ENCODE peak calls at places on chromosome 10, in six cellular contexts. Y is SK-N-SH, X is lung, U is HFFc6, T is ovary, P is AG09309. Z is an unnamed sample.

GRCh38 chr10:120436431-120437142 is 20.4 kb upstream of the PLPP4 start:
- DNase-seq in Y (no peak), P (no peak), T (no peak), X (no peak), U (peak; percentile 63), Z (no peak)

GRCh38 chr10:97858001-97858439 is 8.4 kb downstream of the GOLGA7B start:
- DNase-seq in U (peak; percentile 16), P (no peak), X (no peak), Y (no peak), T (no peak), Z (no peak)

GRCh38 chr10:75392744-75393143 is 8.8 kb downstream of the ZNF503 start:
- DNase-seq in T (no peak), X (no peak), U (no peak), P (no peak), Y (no peak), Z (no peak)

GRCh38 chr10:31650010-31650409 is 278.6 kb downstream of the ARHGAP12 start:
- DNase-seq in P (peak; percentile 55), U (peak; percentile 83), Y (peak; percentile 74), T (peak; percentile 73), X (peak; percentile 42), Z (no peak)

GRCh38 chr10:93835770-93836169 is 58.0 kb upstream of the SLC35G1 start:
- DNase-seq in X (no peak), U (no peak), P (no peak), Y (no peak), T (no peak), Z (no peak)

GRCh38 chr10:77004917-77005564 is 632.6 kb downstream of the KCNMA1 start:
- DNase-seq in P (peak; percentile 14), Y (peak; percentile 52), X (peak; percentile 30), T (no peak), U (peak; percentile 54), Z (peak; percentile 41)

GRCh38 chr10:111034598-111035310 is 42.1 kb upstream of the ADRA2A start:
- DNase-seq in X (no peak), T (no peak), P (no peak), U (peak; percentile 17), Y (no peak), Z (no peak)

GRCh38 chr10:30645340-30645827 is 15.8 kb upstream of the LYZL2 start:
- DNase-seq in T (no peak), U (peak; percentile 51), X (no peak), P (no peak), Y (peak; percentile 43), Z (peak; percentile 41)

GRCh38 chr10:88117869-88118632 is 254.6 kb downstream of the PTEN start:
- DNase-seq in Y (no peak), X (no peak), U (no peak), T (no peak), P (no peak), Z (no peak)

GRCh38 chr10:102434251-102434913 is 2.0 kb upstream of the CUEDC2 start:
- DNase-seq in Y (no peak), P (no peak), X (no peak), T (no peak), U (no peak), Z (no peak)

GRCh38 chr10:75358835-75359421 is 42.6 kb downstream of the ZNF503 start:
- DNase-seq in U (peak; percentile 77), X (no peak), T (no peak), Y (no peak), P (peak; percentile 92), Z (peak; percentile 94)

DNA sequence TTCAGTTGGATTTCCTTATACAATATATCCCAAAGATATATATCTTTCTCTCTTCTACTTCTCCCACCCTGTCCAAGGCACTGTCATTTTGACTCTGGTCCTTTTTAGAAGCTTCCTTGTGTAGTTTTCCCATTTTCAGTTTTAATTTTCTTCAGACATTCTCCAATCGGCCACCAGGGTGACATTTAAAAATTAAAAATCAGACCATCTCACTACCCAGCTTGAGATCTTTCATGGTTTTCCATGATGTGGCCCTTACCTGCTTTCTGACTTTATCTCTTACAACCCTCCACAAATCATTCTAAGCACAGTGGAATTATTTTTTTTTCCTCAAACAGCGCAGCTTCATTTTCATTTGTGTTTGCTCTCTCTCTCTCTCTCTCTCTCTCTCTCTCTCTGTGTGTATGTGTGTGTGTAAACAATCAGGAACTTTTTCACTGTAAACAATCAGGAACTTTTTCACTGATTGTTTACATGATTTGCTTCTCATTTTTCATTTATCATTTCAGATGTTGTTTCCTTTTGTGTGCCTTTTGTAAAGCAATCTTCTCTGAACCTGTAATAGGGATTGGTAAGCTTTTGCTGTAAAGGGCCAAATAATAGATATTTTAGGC is 348.8 kb downstream of the ATRNL1 start:
- DNase-seq in Y (no peak), U (no peak), P (no peak), T (no peak), X (no peak), Z (no peak)
- TF ChIP-seq CTCF in Y (peak; percentile 33), U (no peak), P (no peak), T (no peak), X (no peak), Z (no peak)

DNA sequence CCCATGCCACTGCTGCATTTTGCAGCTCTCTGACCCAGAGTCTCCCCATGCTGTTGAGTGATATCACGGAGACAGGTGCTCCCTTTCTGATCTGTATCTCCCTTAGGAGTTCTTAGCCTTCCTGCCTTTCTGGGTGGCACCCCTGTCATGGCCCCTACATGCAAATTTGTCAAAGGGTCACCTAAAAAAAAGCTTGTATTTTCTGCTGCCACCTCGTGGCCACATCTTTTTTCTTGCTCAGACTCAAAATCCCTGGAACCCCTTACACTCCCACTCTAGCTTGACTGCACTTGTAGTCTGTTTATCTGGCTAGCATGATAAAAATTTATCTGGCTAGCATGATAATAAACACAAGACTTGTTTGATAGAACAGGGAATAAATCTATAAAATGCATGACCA is 809.1 kb downstream of the SORCS1 start:
- DNase-seq in T (no peak), X (no peak), U (no peak), P (no peak), Y (peak; percentile 8), Z (no peak)
- TF ChIP-seq CTCF in T (no peak), X (no peak), U (peak; percentile 74), P (no peak), Y (peak; percentile 23), Z (peak; percentile 25)

GRCh38 chr10:129513312-129513711 is 46.3 kb downstream of the MGMT start:
- DNase-seq in Y (no peak), U (no peak), P (no peak), X (no peak), T (no peak), Z (no peak)
- TF ChIP-seq CTCF in Y (no peak), U (no peak), P (no peak), X (no peak), T (no peak), Z (no peak)

GRCh38 chr10:25682203-25682950 is 251.7 kb upstream of the MYO3A start:
- DNase-seq in Y (peak; percentile 34), P (no peak), X (no peak), T (no peak), U (no peak), Z (peak; percentile 2)
- TF ChIP-seq CTCF in Y (peak; percentile 40), P (no peak), X (no peak), T (no peak), U (peak; percentile 36), Z (peak; percentile 51)

GRCh38 chr10:71259815-71260501 is 47.6 kb downstream of the UNC5B start:
- DNase-seq in Y (no peak), U (no peak), T (no peak), P (no peak), X (no peak), Z (peak; percentile 23)
- TF ChIP-seq CTCF in Y (peak; percentile 19), U (peak; percentile 45), T (no peak), P (no peak), X (no peak), Z (no peak)

GRCh38 chr10:96747734-96748550 is 27.6 kb upstream of the PIK3AP1 start:
- DNase-seq in U (no peak), T (no peak), P (no peak), Y (no peak), X (no peak), Z (peak; percentile 15)

GRCh38 chr10:96740579-96741281 is 20.4 kb upstream of the PIK3AP1 start:
- DNase-seq in U (no peak), Y (no peak), P (no peak), X (peak; percentile 67), T (no peak), Z (no peak)

GRCh38 chr10:96745950-96746349 is 25.6 kb upstream of the PIK3AP1 start:
- DNase-seq in U (no peak), T (no peak), Y (no peak), X (no peak), P (no peak), Z (no peak)

GRCh38 chr10:96746503-96746902 is 26.2 kb upstream of the PIK3AP1 start:
- DNase-seq in T (no peak), U (no peak), P (no peak), Y (no peak), X (no peak), Z (no peak)

DNA sequence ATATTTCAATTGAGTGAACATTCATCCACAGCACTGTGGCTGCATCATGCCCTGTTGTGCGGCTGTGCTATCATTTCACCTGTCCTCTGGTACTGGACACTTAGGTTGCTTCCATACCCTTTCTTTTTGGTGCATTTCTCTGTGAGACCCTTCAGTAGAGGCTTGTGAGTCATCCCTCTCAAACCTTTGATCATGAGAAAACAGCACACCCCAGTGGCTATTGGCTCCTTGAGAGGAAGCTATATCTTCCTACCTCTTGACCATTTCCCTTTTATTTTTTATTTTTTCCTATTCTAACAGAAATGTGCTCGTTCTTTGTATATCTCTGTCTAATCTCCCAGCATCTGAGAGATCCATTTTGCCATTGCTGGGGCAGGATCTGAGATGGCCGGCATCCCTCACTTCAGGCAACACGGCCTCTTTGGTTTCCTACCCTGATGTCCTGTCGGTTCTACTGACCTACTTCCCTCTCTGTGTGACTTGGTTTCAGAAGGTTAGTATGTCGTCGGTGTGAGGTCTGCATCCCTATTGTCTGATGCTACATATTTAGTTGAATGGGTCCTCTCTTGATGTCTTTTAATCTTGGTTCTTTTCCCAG is 23.8 kb upstream of the PIK3AP1 start:
- DNase-seq in Y (peak; percentile 33), X (no peak), P (no peak), U (no peak), T (peak; percentile 12), Z (no peak)
- TF ChIP-seq CTCF in Y (peak; percentile 46), X (no peak), P (peak; percentile 39), U (peak; percentile 61), T (peak; percentile 44), Z (no peak)

GRCh38 chr10:84571146-84571545 is 242.8 kb downstream of the CCSER2 start:
- DNase-seq in Y (no peak), U (no peak), X (no peak), T (no peak), P (no peak), Z (no peak)

DNA sequence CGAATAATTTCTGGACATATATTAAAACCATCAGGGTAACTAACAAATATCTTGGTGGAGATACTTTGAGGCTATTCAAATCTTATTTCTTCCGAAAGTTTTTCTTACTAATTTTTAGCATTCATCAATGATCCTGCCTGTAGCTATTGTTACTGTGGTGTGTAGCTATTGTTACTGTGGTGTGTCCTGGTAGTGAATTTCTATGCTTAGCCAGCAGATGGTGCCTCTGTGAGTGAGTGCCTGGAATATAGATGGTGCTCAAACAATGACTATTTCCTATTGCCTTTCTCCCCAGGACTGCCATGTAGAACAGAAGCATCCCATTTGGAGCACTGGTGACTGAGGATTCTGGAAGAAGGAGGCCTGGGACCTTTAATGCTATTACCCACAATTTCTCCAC is 245.7 kb downstream of the CCSER2 start:
- DNase-seq in X (no peak), T (no peak), Y (no peak), P (no peak), U (no peak), Z (peak; percentile 5)
- TF ChIP-seq CTCF in X (no peak), T (no peak), Y (peak; percentile 18), P (peak; percentile 1), U (peak; percentile 31), Z (peak; percentile 33)

Z was measured in mammary epithelial cell.